ENCODE peak calls at places on chromosomes 16 and 17, in seven cellular contexts. One of them, this sample, is unnamed.

GRCh38 chr17:4195306-4195705 is 52.3 kb downstream of the CYB5D2 start:
- DNase-seq in GM12878: no peak
- DNase-seq in K562: no peak
- DNase-seq in WTC11: no peak
- DNase-seq in H1: no peak
- DNase-seq in HepG2: no peak
- DNase-seq in HCT116: no peak
- DNase-seq in this sample: no peak

GRCh38 chr16:82671743-82672142 is 45.0 kb downstream of the CDH13 start:
- DNase-seq in HepG2: no peak
- DNase-seq in GM12878: no peak
- DNase-seq in K562: peak
- DNase-seq in WTC11: peak
- DNase-seq in H1: peak
- DNase-seq in HCT116: no peak
- DNase-seq in this sample: no peak

GRCh38 chr17:34098712-34099111 is 156.4 kb upstream of the CCL2 start:
- DNase-seq in H1: no peak
- DNase-seq in HCT116: no peak
- DNase-seq in HepG2: no peak
- DNase-seq in K562: no peak
- DNase-seq in WTC11: no peak
- DNase-seq in GM12878: no peak
- DNase-seq in this sample: no peak

GRCh38 chr17:31269597-31269996 is 27.4 kb downstream of the OMG start:
- DNase-seq in WTC11: no peak
- DNase-seq in HepG2: peak
- DNase-seq in GM12878: no peak
- DNase-seq in H1: no peak
- DNase-seq in K562: no peak
- DNase-seq in HCT116: peak
- DNase-seq in this sample: no peak

GRCh38 chr16:58336332-58337089 is 41.7 kb upstream of the PRSS54 start:
- DNase-seq in WTC11: peak
- DNase-seq in HCT116: peak
- DNase-seq in K562: peak
- DNase-seq in H1: peak
- DNase-seq in GM12878: peak
- DNase-seq in HepG2: peak
- DNase-seq in this sample: peak

GRCh38 chr17:78134899-78135385 is 4.4 kb downstream of the TMC8 start:
- DNase-seq in GM12878: no peak
- DNase-seq in K562: no peak
- DNase-seq in WTC11: no peak
- DNase-seq in HepG2: no peak
- DNase-seq in HCT116: no peak
- DNase-seq in H1: no peak
- DNase-seq in this sample: no peak

GRCh38 chr17:82647593-82648164 is 565 bp downstream of the WDR45B start:
- DNase-seq in K562: peak
- DNase-seq in H1: no peak
- DNase-seq in GM12878: no peak
- DNase-seq in WTC11: peak
- DNase-seq in HepG2: no peak
- DNase-seq in HCT116: no peak
- DNase-seq in this sample: peak

GRCh38 chr17:33948299-33948698 is 306.8 kb upstream of the CCL2 start:
- DNase-seq in GM12878: no peak
- DNase-seq in HepG2: no peak
- DNase-seq in HCT116: no peak
- DNase-seq in K562: no peak
- DNase-seq in H1: no peak
- DNase-seq in WTC11: no peak
- DNase-seq in this sample: no peak

GRCh38 chr17:13953871-13954270 is 115.4 kb upstream of the COX10 start:
- DNase-seq in GM12878: no peak
- DNase-seq in H1: no peak
- DNase-seq in K562: no peak
- DNase-seq in WTC11: no peak
- DNase-seq in HepG2: no peak
- DNase-seq in HCT116: no peak
- DNase-seq in this sample: no peak

GRCh38 chr16:17053536-17054160 is 417.1 kb downstream of the XYLT1 start:
- DNase-seq in GM12878: no peak
- DNase-seq in K562: no peak
- DNase-seq in H1: no peak
- DNase-seq in HepG2: no peak
- DNase-seq in WTC11: no peak
- DNase-seq in HCT116: no peak
- DNase-seq in this sample: no peak

GRCh38 chr17:14107889-14108288 is 38.6 kb downstream of the COX10 start:
- DNase-seq in HCT116: no peak
- DNase-seq in WTC11: no peak
- DNase-seq in HepG2: no peak
- DNase-seq in GM12878: no peak
- DNase-seq in H1: no peak
- DNase-seq in K562: no peak
- DNase-seq in this sample: no peak

GRCh38 chr17:14068542-14069250 is 608 bp upstream of the COX10 start:
- DNase-seq in WTC11: no peak
- DNase-seq in K562: no peak
- DNase-seq in HepG2: no peak
- DNase-seq in GM12878: no peak
- DNase-seq in HCT116: no peak
- DNase-seq in H1: no peak
- DNase-seq in this sample: no peak

GRCh38 chr16:529012-529575 is 1.6 kb downstream of the CAPN15 start:
- DNase-seq in GM12878: no peak
- DNase-seq in HepG2: no peak
- DNase-seq in K562: no peak
- DNase-seq in WTC11: no peak
- DNase-seq in HCT116: no peak
- DNase-seq in H1: no peak
- DNase-seq in this sample: no peak

GRCh38 chr16:16014329-16015224 is 65.2 kb downstream of the ABCC1 start:
- DNase-seq in K562: no peak
- DNase-seq in WTC11: no peak
- DNase-seq in H1: no peak
- DNase-seq in HCT116: no peak
- DNase-seq in GM12878: no peak
- DNase-seq in HepG2: peak
- DNase-seq in this sample: no peak

GRCh38 chr16:4203748-4204147 is 38.1 kb downstream of the SRL start:
- DNase-seq in WTC11: no peak
- DNase-seq in GM12878: no peak
- DNase-seq in K562: no peak
- DNase-seq in H1: no peak
- DNase-seq in HepG2: no peak
- DNase-seq in HCT116: no peak
- DNase-seq in this sample: no peak

GRCh38 chr16:88999457-89000206 is 22.6 kb upstream of the CBFA2T3 start:
- DNase-seq in K562: peak
- DNase-seq in H1: no peak
- DNase-seq in WTC11: no peak
- DNase-seq in HepG2: no peak
- DNase-seq in HCT116: no peak
- DNase-seq in GM12878: no peak
- DNase-seq in this sample: no peak

GRCh38 chr16:2295056-2295798 is 27.3 kb upstream of the RNPS1 start:
- DNase-seq in GM12878: peak
- DNase-seq in HepG2: no peak
- DNase-seq in WTC11: no peak
- DNase-seq in HCT116: no peak
- DNase-seq in K562: no peak
- DNase-seq in H1: no peak
- DNase-seq in this sample: no peak

GRCh38 chr17:80663783-80664206 is 119.2 kb downstream of the RPTOR start:
- DNase-seq in HepG2: no peak
- DNase-seq in HCT116: no peak
- DNase-seq in K562: no peak
- DNase-seq in WTC11: no peak
- DNase-seq in GM12878: no peak
- DNase-seq in H1: no peak
- DNase-seq in this sample: no peak
- TF ChIP-seq SP1 in HepG2: no peak
- TF ChIP-seq SP1 in HCT116: no peak
- TF ChIP-seq SP1 in K562: no peak
- TF ChIP-seq SP1 in WTC11: no peak
- TF ChIP-seq SP1 in GM12878: no peak
- TF ChIP-seq SP1 in H1: no peak
- TF ChIP-seq SP1 in this sample: no peak

GRCh38 chr17:689556-690247 is 24.9 kb downstream of the VPS53 start:
- DNase-seq in H1: no peak
- DNase-seq in GM12878: no peak
- DNase-seq in K562: no peak
- DNase-seq in HCT116: no peak
- DNase-seq in HepG2: no peak
- DNase-seq in WTC11: no peak
- DNase-seq in this sample: no peak

GRCh38 chr17:690346-690745 is 24.3 kb downstream of the VPS53 start:
- DNase-seq in K562: no peak
- DNase-seq in HepG2: no peak
- DNase-seq in WTC11: no peak
- DNase-seq in GM12878: no peak
- DNase-seq in H1: no peak
- DNase-seq in HCT116: no peak
- DNase-seq in this sample: no peak

GRCh38 chr17:694239-694638 is 20.4 kb downstream of the VPS53 start:
- DNase-seq in WTC11: no peak
- DNase-seq in HepG2: no peak
- DNase-seq in H1: no peak
- DNase-seq in GM12878: no peak
- DNase-seq in HCT116: no peak
- DNase-seq in K562: no peak
- DNase-seq in this sample: no peak

GRCh38 chr17:691423-691822 is 23.2 kb downstream of the VPS53 start:
- DNase-seq in HepG2: no peak
- DNase-seq in WTC11: no peak
- DNase-seq in K562: no peak
- DNase-seq in H1: no peak
- DNase-seq in HCT116: no peak
- DNase-seq in GM12878: no peak
- DNase-seq in this sample: no peak

DNA sequence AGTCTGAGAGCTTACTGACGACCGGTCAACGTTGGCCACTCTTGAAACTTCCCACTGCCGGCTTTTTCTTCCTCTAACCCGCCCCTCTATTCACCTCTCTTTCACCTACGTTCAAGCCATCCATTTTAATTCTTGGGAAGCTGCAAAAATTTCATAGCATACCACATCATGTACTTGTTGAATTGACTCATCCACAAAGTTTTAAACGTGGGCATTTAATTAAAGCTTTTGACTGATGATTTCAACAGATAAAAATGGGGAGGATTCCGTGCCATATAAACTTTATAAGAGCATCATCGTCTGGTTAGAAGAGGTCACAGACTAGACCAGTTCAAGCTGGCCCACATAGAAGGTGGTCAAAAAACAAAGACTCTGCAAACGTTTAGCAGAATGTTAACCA is 22.5 kb downstream of the VPS53 start:
- DNase-seq in HCT116: no peak
- DNase-seq in WTC11: no peak
- DNase-seq in K562: no peak
- DNase-seq in GM12878: no peak
- DNase-seq in HepG2: no peak
- DNase-seq in H1: no peak
- DNase-seq in this sample: no peak
- TF ChIP-seq SP1 in HCT116: no peak
- TF ChIP-seq SP1 in WTC11: no peak
- TF ChIP-seq SP1 in K562: no peak
- TF ChIP-seq SP1 in GM12878: no peak
- TF ChIP-seq SP1 in HepG2: no peak
- TF ChIP-seq SP1 in H1: no peak
- TF ChIP-seq SP1 in this sample: no peak

DNA sequence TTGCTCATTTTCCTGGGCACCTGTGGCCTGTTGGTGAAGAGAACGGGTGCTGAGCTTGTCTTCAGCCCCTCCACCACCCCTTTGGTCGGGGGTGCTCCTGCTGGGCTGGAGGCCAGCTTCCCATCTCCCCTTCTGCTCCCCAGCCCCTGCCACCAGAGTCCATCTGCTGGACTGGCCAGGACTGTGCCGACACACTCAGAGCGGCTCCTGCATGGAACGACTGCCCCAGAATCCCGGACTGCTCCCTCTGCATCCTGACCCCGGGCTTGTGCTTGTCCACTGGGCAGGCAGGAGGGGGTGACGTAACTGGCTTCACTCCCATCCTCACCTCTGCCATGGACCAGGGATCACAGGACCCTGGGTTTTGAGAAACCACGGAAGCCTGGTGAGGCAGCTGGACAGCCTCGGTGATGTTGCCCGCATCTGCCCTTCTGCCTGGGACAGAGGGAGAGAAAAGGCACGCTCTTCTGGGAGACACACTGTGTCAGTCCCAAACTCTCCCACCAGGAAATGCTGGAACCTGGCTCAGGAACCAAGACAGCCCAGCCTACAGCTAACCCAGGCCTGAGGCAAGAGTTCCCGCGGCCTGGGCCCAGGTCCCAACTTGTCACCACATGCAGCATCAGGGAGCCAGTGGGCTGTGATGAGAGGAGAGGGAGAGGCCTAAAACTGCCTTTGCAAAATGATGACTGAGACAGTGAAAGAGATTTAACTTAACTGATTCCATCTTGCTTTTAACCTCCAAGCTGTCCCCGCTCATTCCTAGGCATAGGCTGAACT is 16.1 kb upstream of the GSDMA start:
- DNase-seq in HepG2: no peak
- DNase-seq in HCT116: no peak
- DNase-seq in H1: no peak
- DNase-seq in WTC11: no peak
- DNase-seq in GM12878: no peak
- DNase-seq in K562: no peak
- DNase-seq in this sample: no peak
- TF ChIP-seq SP1 in HepG2: no peak
- TF ChIP-seq SP1 in HCT116: no peak
- TF ChIP-seq SP1 in H1: no peak
- TF ChIP-seq SP1 in WTC11: no peak
- TF ChIP-seq SP1 in GM12878: no peak
- TF ChIP-seq SP1 in K562: no peak
- TF ChIP-seq SP1 in this sample: no peak

DNA sequence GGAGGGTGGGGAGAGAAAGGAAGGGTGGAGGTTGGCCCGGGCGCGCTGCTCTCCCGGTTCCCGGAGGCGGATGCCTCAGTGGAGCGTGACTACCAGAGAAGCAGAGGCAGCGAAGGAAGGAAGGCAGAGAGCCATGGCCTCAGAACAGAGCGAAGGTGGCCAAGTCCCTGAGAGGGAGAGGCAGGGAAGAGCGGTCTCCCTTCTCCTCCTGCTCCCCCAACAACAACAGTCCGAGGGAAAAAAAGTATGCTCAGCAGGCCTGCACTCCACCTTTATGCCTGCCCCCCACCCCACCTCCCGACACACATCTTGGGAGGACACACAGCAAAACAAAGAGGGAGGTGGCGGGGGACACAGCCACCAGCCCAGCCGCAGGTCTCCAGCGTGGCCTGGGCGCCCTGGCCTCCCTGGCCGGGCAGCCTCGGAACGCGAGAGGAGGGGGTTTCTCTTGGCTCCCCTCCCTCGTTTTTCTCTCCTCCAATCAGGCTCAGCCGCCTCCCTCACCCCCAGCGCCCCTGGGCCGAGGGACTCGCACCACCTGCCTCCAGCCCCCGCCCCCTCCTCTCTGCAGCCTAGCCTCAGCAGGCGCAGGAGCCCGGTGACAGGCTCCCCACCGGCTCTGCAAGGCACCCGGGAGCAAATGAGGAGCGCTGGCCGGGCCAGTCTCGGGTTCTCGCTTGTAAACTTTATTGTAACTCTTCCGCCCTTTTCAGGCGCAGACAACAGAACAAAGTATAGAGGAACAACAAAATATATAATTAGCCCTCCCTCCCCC is 1.1 kb upstream of the HOXB7 start:
- DNase-seq in K562: no peak
- DNase-seq in GM12878: no peak
- DNase-seq in HepG2: no peak
- DNase-seq in HCT116: no peak
- DNase-seq in H1: no peak
- DNase-seq in WTC11: peak
- DNase-seq in this sample: no peak
- TF ChIP-seq SP1 in K562: no peak
- TF ChIP-seq SP1 in GM12878: no peak
- TF ChIP-seq SP1 in HepG2: no peak
- TF ChIP-seq SP1 in HCT116: no peak
- TF ChIP-seq SP1 in H1: no peak
- TF ChIP-seq SP1 in WTC11: no peak
- TF ChIP-seq SP1 in this sample: no peak

This sample was measured in HEK293T.